ENCODE peak calls at places on chromosomes 4 and X, in seven cellular contexts. One of them, this sample, is unnamed.

GRCh38 chrX:77415161-77415560 is 32.0 kb upstream of the FGF16 start:
- DNase-seq in AG10803: no peak
- DNase-seq in effector CD4-positive, alpha-beta T cell: no peak
- DNase-seq in left colon: no peak
- DNase-seq in AG08395: no peak
- DNase-seq in lower lobe of right lung: no peak
- DNase-seq in activated naive CD4-positive, alpha-beta T cell: no peak
- DNase-seq in this sample: no peak

GRCh38 chr4:3759236-3759635 is 6.9 kb upstream of the ADRA2C start:
- DNase-seq in lower lobe of right lung: no peak
- DNase-seq in AG08395: no peak
- DNase-seq in left colon: no peak
- DNase-seq in effector CD4-positive, alpha-beta T cell: no peak
- DNase-seq in AG10803: peak
- DNase-seq in activated naive CD4-positive, alpha-beta T cell: no peak
- DNase-seq in this sample: no peak

GRCh38 chr4:6474053-6474568 is 1.7 kb upstream of the PPP2R2C start:
- DNase-seq in activated naive CD4-positive, alpha-beta T cell: no peak
- DNase-seq in effector CD4-positive, alpha-beta T cell: no peak
- DNase-seq in left colon: no peak
- DNase-seq in AG08395: no peak
- DNase-seq in AG10803: no peak
- DNase-seq in lower lobe of right lung: no peak
- DNase-seq in this sample: no peak

GRCh38 chr4:145957307-145957706 is 18.7 kb upstream of the ZNF827 start:
- DNase-seq in effector CD4-positive, alpha-beta T cell: no peak
- DNase-seq in AG10803: peak
- DNase-seq in left colon: no peak
- DNase-seq in AG08395: no peak
- DNase-seq in lower lobe of right lung: peak
- DNase-seq in activated naive CD4-positive, alpha-beta T cell: no peak
- DNase-seq in this sample: no peak

GRCh38 chrX:13899607-13900006 is 82.7 kb upstream of the GPM6B start:
- DNase-seq in left colon: no peak
- DNase-seq in lower lobe of right lung: no peak
- DNase-seq in effector CD4-positive, alpha-beta T cell: no peak
- DNase-seq in activated naive CD4-positive, alpha-beta T cell: no peak
- DNase-seq in AG08395: peak
- DNase-seq in AG10803: peak
- DNase-seq in this sample: no peak

GRCh38 chr4:55440786-55441185 is 45.0 kb downstream of the TMEM165 start:
- DNase-seq in lower lobe of right lung: no peak
- DNase-seq in effector CD4-positive, alpha-beta T cell: no peak
- DNase-seq in AG10803: no peak
- DNase-seq in activated naive CD4-positive, alpha-beta T cell: no peak
- DNase-seq in AG08395: no peak
- DNase-seq in left colon: no peak
- DNase-seq in this sample: no peak

GRCh38 chr4:55439023-55439422 is 43.3 kb downstream of the TMEM165 start:
- DNase-seq in left colon: no peak
- DNase-seq in activated naive CD4-positive, alpha-beta T cell: no peak
- DNase-seq in effector CD4-positive, alpha-beta T cell: no peak
- DNase-seq in AG08395: no peak
- DNase-seq in AG10803: no peak
- DNase-seq in lower lobe of right lung: no peak
- DNase-seq in this sample: no peak

GRCh38 chr4:67680568-67681222 is 20.3 kb downstream of the UBA6 start:
- DNase-seq in activated naive CD4-positive, alpha-beta T cell: no peak
- DNase-seq in lower lobe of right lung: no peak
- DNase-seq in AG10803: peak
- DNase-seq in effector CD4-positive, alpha-beta T cell: no peak
- DNase-seq in left colon: no peak
- DNase-seq in AG08395: peak
- DNase-seq in this sample: no peak

GRCh38 chr4:90121961-90122748 is 5.0 kb upstream of the CCSER1 start:
- DNase-seq in activated naive CD4-positive, alpha-beta T cell: no peak
- DNase-seq in lower lobe of right lung: no peak
- DNase-seq in left colon: no peak
- DNase-seq in AG10803: no peak
- DNase-seq in effector CD4-positive, alpha-beta T cell: no peak
- DNase-seq in AG08395: no peak
- DNase-seq in this sample: no peak

GRCh38 chr4:128378668-128379067 is 91.1 kb upstream of the PGRMC2 start:
- DNase-seq in left colon: no peak
- DNase-seq in activated naive CD4-positive, alpha-beta T cell: no peak
- DNase-seq in effector CD4-positive, alpha-beta T cell: no peak
- DNase-seq in lower lobe of right lung: no peak
- DNase-seq in AG10803: no peak
- DNase-seq in AG08395: no peak
- DNase-seq in this sample: no peak

GRCh38 chr4:121073672-121074386 is 1.5 kb upstream of the NDNF start:
- DNase-seq in activated naive CD4-positive, alpha-beta T cell: no peak
- DNase-seq in AG08395: no peak
- DNase-seq in effector CD4-positive, alpha-beta T cell: no peak
- DNase-seq in lower lobe of right lung: peak
- DNase-seq in left colon: peak
- DNase-seq in AG10803: no peak
- DNase-seq in this sample: no peak

GRCh38 chr4:185165605-185166063 is 22.6 kb downstream of the SLC25A4 start:
- DNase-seq in AG08395: peak
- DNase-seq in effector CD4-positive, alpha-beta T cell: no peak
- DNase-seq in activated naive CD4-positive, alpha-beta T cell: no peak
- DNase-seq in left colon: no peak
- DNase-seq in lower lobe of right lung: no peak
- DNase-seq in AG10803: peak
- DNase-seq in this sample: no peak

GRCh38 chr4:158065603-158066002 is 107.2 kb downstream of the GASK1B start:
- DNase-seq in left colon: no peak
- DNase-seq in activated naive CD4-positive, alpha-beta T cell: no peak
- DNase-seq in AG08395: no peak
- DNase-seq in AG10803: no peak
- DNase-seq in effector CD4-positive, alpha-beta T cell: no peak
- DNase-seq in lower lobe of right lung: no peak
- DNase-seq in this sample: no peak

GRCh38 chrX:5867778-5868177 is 360.9 kb downstream of the NLGN4X start:
- DNase-seq in lower lobe of right lung: no peak
- DNase-seq in effector CD4-positive, alpha-beta T cell: no peak
- DNase-seq in AG10803: no peak
- DNase-seq in AG08395: no peak
- DNase-seq in activated naive CD4-positive, alpha-beta T cell: no peak
- DNase-seq in left colon: no peak
- DNase-seq in this sample: no peak

GRCh38 chrX:122941801-122942200 is 242.3 kb upstream of the GRIA3 start:
- DNase-seq in effector CD4-positive, alpha-beta T cell: no peak
- DNase-seq in AG10803: no peak
- DNase-seq in activated naive CD4-positive, alpha-beta T cell: no peak
- DNase-seq in AG08395: no peak
- DNase-seq in lower lobe of right lung: no peak
- DNase-seq in left colon: no peak
- DNase-seq in this sample: no peak

GRCh38 chr4:155442267-155443105 is 65.7 kb upstream of the MAP9 start:
- DNase-seq in activated naive CD4-positive, alpha-beta T cell: peak
- DNase-seq in left colon: peak
- DNase-seq in effector CD4-positive, alpha-beta T cell: peak
- DNase-seq in lower lobe of right lung: peak
- DNase-seq in AG08395: peak
- DNase-seq in AG10803: peak
- DNase-seq in this sample: peak

GRCh38 chr4:38119663-38120374 is 159.6 kb downstream of the PTTG2 start:
- DNase-seq in effector CD4-positive, alpha-beta T cell: no peak
- DNase-seq in left colon: no peak
- DNase-seq in AG10803: peak
- DNase-seq in AG08395: peak
- DNase-seq in activated naive CD4-positive, alpha-beta T cell: no peak
- DNase-seq in lower lobe of right lung: no peak
- DNase-seq in this sample: no peak

GRCh38 chr4:82779032-82779431 is 19.6 kb downstream of the SCD5 start:
- DNase-seq in AG08395: no peak
- DNase-seq in activated naive CD4-positive, alpha-beta T cell: no peak
- DNase-seq in effector CD4-positive, alpha-beta T cell: no peak
- DNase-seq in lower lobe of right lung: no peak
- DNase-seq in left colon: no peak
- DNase-seq in AG10803: no peak
- DNase-seq in this sample: no peak

GRCh38 chrX:19007868-19008267 is 24.0 kb upstream of the PHKA2 start:
- DNase-seq in AG10803: no peak
- DNase-seq in left colon: no peak
- DNase-seq in effector CD4-positive, alpha-beta T cell: no peak
- DNase-seq in activated naive CD4-positive, alpha-beta T cell: no peak
- DNase-seq in lower lobe of right lung: no peak
- DNase-seq in AG08395: no peak
- DNase-seq in this sample: no peak

GRCh38 chr4:119314356-119314755 is 7.6 kb downstream of the FABP2 start:
- DNase-seq in activated naive CD4-positive, alpha-beta T cell: peak
- DNase-seq in lower lobe of right lung: no peak
- DNase-seq in AG08395: peak
- DNase-seq in effector CD4-positive, alpha-beta T cell: peak
- DNase-seq in AG10803: peak
- DNase-seq in left colon: no peak
- DNase-seq in this sample: peak

GRCh38 chr4:10701702-10702460 is 17.3 kb upstream of the CLNK start:
- DNase-seq in activated naive CD4-positive, alpha-beta T cell: no peak
- DNase-seq in lower lobe of right lung: no peak
- DNase-seq in left colon: no peak
- DNase-seq in effector CD4-positive, alpha-beta T cell: no peak
- DNase-seq in AG10803: no peak
- DNase-seq in AG08395: no peak
- DNase-seq in this sample: no peak

GRCh38 chr4:87093443-87094123 is 126.8 kb downstream of the KLHL8 start:
- DNase-seq in AG10803: peak
- DNase-seq in activated naive CD4-positive, alpha-beta T cell: peak
- DNase-seq in left colon: peak
- DNase-seq in AG08395: peak
- DNase-seq in effector CD4-positive, alpha-beta T cell: peak
- DNase-seq in lower lobe of right lung: no peak
- DNase-seq in this sample: peak

GRCh38 chr4:83408958-83409357 is 46.7 kb downstream of the HELQ start:
- DNase-seq in lower lobe of right lung: no peak
- DNase-seq in AG10803: no peak
- DNase-seq in left colon: no peak
- DNase-seq in effector CD4-positive, alpha-beta T cell: no peak
- DNase-seq in AG08395: no peak
- DNase-seq in activated naive CD4-positive, alpha-beta T cell: no peak
- DNase-seq in this sample: no peak

GRCh38 chrX:23334871-23335599 is 386 bp downstream of the PTCHD1 start:
- DNase-seq in activated naive CD4-positive, alpha-beta T cell: no peak
- DNase-seq in lower lobe of right lung: no peak
- DNase-seq in AG10803: no peak
- DNase-seq in effector CD4-positive, alpha-beta T cell: no peak
- DNase-seq in left colon: no peak
- DNase-seq in AG08395: no peak
- DNase-seq in this sample: no peak

GRCh38 chr4:15753786-15754185 is 24.3 kb upstream of the CD38 start:
- DNase-seq in effector CD4-positive, alpha-beta T cell: no peak
- DNase-seq in AG10803: no peak
- DNase-seq in AG08395: no peak
- DNase-seq in lower lobe of right lung: no peak
- DNase-seq in left colon: no peak
- DNase-seq in activated naive CD4-positive, alpha-beta T cell: no peak
- DNase-seq in this sample: no peak

GRCh38 chr4:44740201-44740600 is 13.8 kb upstream of the GNPDA2 start:
- DNase-seq in AG10803: no peak
- DNase-seq in left colon: no peak
- DNase-seq in AG08395: no peak
- DNase-seq in effector CD4-positive, alpha-beta T cell: no peak
- DNase-seq in activated naive CD4-positive, alpha-beta T cell: no peak
- DNase-seq in lower lobe of right lung: no peak
- DNase-seq in this sample: no peak

GRCh38 chrX:68699960-68700746 is 52.7 kb downstream of the STARD8 start:
- DNase-seq in AG08395: peak
- DNase-seq in left colon: no peak
- DNase-seq in lower lobe of right lung: no peak
- DNase-seq in AG10803: peak
- DNase-seq in activated naive CD4-positive, alpha-beta T cell: no peak
- DNase-seq in effector CD4-positive, alpha-beta T cell: no peak
- DNase-seq in this sample: no peak

GRCh38 chr4:75338352-75338880 is 175.8 kb downstream of the RCHY1 start:
- DNase-seq in activated naive CD4-positive, alpha-beta T cell: no peak
- DNase-seq in left colon: no peak
- DNase-seq in AG10803: no peak
- DNase-seq in AG08395: no peak
- DNase-seq in effector CD4-positive, alpha-beta T cell: no peak
- DNase-seq in lower lobe of right lung: no peak
- DNase-seq in this sample: no peak

GRCh38 chr4:26452565-26453531 is 37.4 kb downstream of the CCKAR start:
- DNase-seq in AG08395: no peak
- DNase-seq in activated naive CD4-positive, alpha-beta T cell: no peak
- DNase-seq in left colon: no peak
- DNase-seq in effector CD4-positive, alpha-beta T cell: no peak
- DNase-seq in AG10803: no peak
- DNase-seq in lower lobe of right lung: no peak
- DNase-seq in this sample: no peak

This sample was measured in effector CD8-positive, alpha-beta T cell.